ENCODE peak calls at places on chromosome 20, in six cellular contexts. P is AG04450; M is stimulated activated CD4-positive, alpha-beta T cell treated with anti-CD3 and anti-CD28 coated beads, Interleukin-12 subunit alpha, Interleukin-12 subunit beta, amount 100 ng/mL, for 24 hours; D is T-cell; F is NCI-H1694 treated with DMSO at 0.1 percent for 48 hours; V is heart right ventricle. L is an unnamed sample.

GRCh38 chr20:25288291-25289181 is 40.7 kb downstream of the PYGB start:
- DNase-seq in P (no peak), D (no peak), M (no peak), F (no peak), V (no peak), L (no peak)

GRCh38 chr20:62819494-62820174 is 2.8 kb downstream of the COL9A3 start:
- DNase-seq in F (no peak), V (no peak), D (no peak), P (no peak), M (no peak), L (no peak)

GRCh38 chr20:41058007-41058673 is 29.5 kb downstream of the TOP1 start:
- DNase-seq in M (no peak), F (no peak), V (no peak), D (no peak), P (no peak), L (peak; percentile 56)

GRCh38 chr20:34559311-34560140 is 1.0 kb downstream of the MAP1LC3A start:
- DNase-seq in F (no peak), V (no peak), M (no peak), P (no peak), D (no peak), L (no peak)

GRCh38 chr20:50450961-50451752 is 59.0 kb upstream of the PTPN1 start:
- DNase-seq in M (no peak), D (no peak), V (no peak), P (no peak), F (no peak), L (peak; percentile 55)

GRCh38 chr20:51350941-51351631 is 191.4 kb downstream of the NFATC2 start:
- DNase-seq in V (no peak), M (no peak), P (peak; percentile 63), D (no peak), F (no peak), L (peak; percentile 71)

GRCh38 chr20:63142933-63143332 is 73.0 kb downstream of the YTHDF1 start:
- DNase-seq in P (no peak), M (no peak), F (no peak), D (no peak), V (no peak), L (no peak)

GRCh38 chr20:58366866-58367265 is 22.2 kb upstream of the VAPB start:
- DNase-seq in V (no peak), P (no peak), D (no peak), M (no peak), F (no peak), L (no peak)

GRCh38 chr20:23047738-23048214 is 1.7 kb downstream of the THBD start:
- DNase-seq in D (no peak), M (no peak), P (no peak), V (peak; percentile 22), F (no peak), L (no peak)

GRCh38 chr20:51221791-51222408 is 199.0 kb upstream of the KCNG1 start:
- DNase-seq in P (peak; percentile 11), F (no peak), M (no peak), V (no peak), D (no peak), L (peak; percentile 4)

GRCh38 chr20:62377064-62377461 is 9.8 kb upstream of the RPS21 start:
- DNase-seq in P (no peak), F (no peak), M (no peak), V (no peak), D (no peak), L (no peak)

GRCh38 chr20:47785321-47785899 is at the start of gene SULF2:
- DNase-seq in V (peak; percentile 41), F (no peak), M (no peak), P (no peak), D (no peak), L (no peak)

GRCh38 chr20:40422665-40423064 is 266.4 kb downstream of the MAFB start:
- DNase-seq in M (no peak), V (no peak), P (no peak), D (no peak), F (no peak), L (no peak)

GRCh38 chr20:37556538-37556937 is 28.9 kb upstream of the BLCAP start:
- DNase-seq in V (no peak), F (no peak), D (no peak), P (no peak), M (no peak), L (no peak)

GRCh38 chr20:53220482-53221307 is 248.5 kb downstream of the TSHZ2 start:
- DNase-seq in M (no peak), D (no peak), F (no peak), P (no peak), V (no peak), L (no peak)

GRCh38 chr20:2303693-2304092 is 7.9 kb downstream of the TGM3 start:
- DNase-seq in V (no peak), D (no peak), M (no peak), P (no peak), F (no peak), L (no peak)

GRCh38 chr20:59645761-59646171 is 41.4 kb downstream of the PHACTR3 start:
- DNase-seq in V (no peak), D (no peak), F (no peak), M (no peak), P (no peak), L (no peak)

GRCh38 chr20:5270608-5271007 is 46.1 kb downstream of the PROKR2 start:
- DNase-seq in V (no peak), P (no peak), F (no peak), D (no peak), M (no peak), L (no peak)

GRCh38 chr20:54204063-54204462 is 3.8 kb upstream of the PFDN4 start:
- DNase-seq in M (no peak), D (no peak), P (no peak), V (no peak), F (no peak), L (no peak)

GRCh38 chr20:1684872-1685271 is 27.3 kb upstream of the SIRPG start:
- DNase-seq in D (no peak), P (no peak), V (no peak), F (no peak), M (no peak), L (no peak)

GRCh38 chr20:51220293-51220706 is 197.4 kb upstream of the KCNG1 start:
- DNase-seq in F (no peak), M (no peak), P (no peak), V (no peak), D (no peak), L (no peak)

GRCh38 chr20:50313827-50314226 is 123.2 kb downstream of the CEBPB start:
- DNase-seq in M (no peak), F (no peak), V (no peak), D (no peak), P (no peak), L (no peak)

GRCh38 chr20:37095108-37095608 is 639 bp downstream of the RBL1 start:
- DNase-seq in P (no peak), V (no peak), F (no peak), M (no peak), D (peak; percentile 57), L (peak; percentile 9)

GRCh38 chr20:47727170-47727880 is 58.0 kb downstream of the SULF2 start:
- DNase-seq in P (no peak), D (peak; percentile 73), M (peak; percentile 23), F (peak; percentile 11), V (peak; percentile 41), L (no peak)

GRCh38 chr20:16575390-16576140 is 2.3 kb upstream of the KIF16B start:
- DNase-seq in M (no peak), F (no peak), D (no peak), P (no peak), V (no peak), L (no peak)

GRCh38 chr20:19628570-19629134 is 129.4 kb upstream of the RIN2 start:
- DNase-seq in D (no peak), M (no peak), P (peak; percentile 24), V (peak; percentile 50), F (peak; percentile 47), L (peak; percentile 20)

GRCh38 chr20:63361507-63362425 is 617 bp upstream of the CHRNA4 start:
- DNase-seq in F (no peak), M (no peak), V (no peak), P (no peak), D (no peak), L (no peak)

GRCh38 chr20:51434026-51434425 is 108.5 kb downstream of the NFATC2 start:
- DNase-seq in F (no peak), D (no peak), V (no peak), M (no peak), P (no peak), L (no peak)

GRCh38 chr20:55540486-55540885 is 464.8 kb downstream of the CBLN4 start:
- DNase-seq in V (no peak), D (no peak), F (no peak), M (no peak), P (no peak), L (no peak)

GRCh38 chr20:42650345-42650744 is 539.4 kb downstream of the PTPRT start:
- DNase-seq in V (no peak), P (no peak), F (no peak), M (no peak), D (no peak), L (no peak)

GRCh38 chr20:49285813-49286494 is 8.1 kb upstream of the ZNFX1 start:
- DNase-seq in D (no peak), M (no peak), P (no peak), F (no peak), V (no peak), L (no peak)

GRCh38 chr20:4167261-4168004 is 152.1 kb upstream of the RNF24 start:
- DNase-seq in F (no peak), M (no peak), P (no peak), D (no peak), V (no peak), L (no peak)

GRCh38 chr20:19317240-19318069 is 105.0 kb downstream of the SLC24A3 start:
- DNase-seq in F (no peak), D (no peak), V (peak; percentile 9), M (no peak), P (no peak), L (no peak)